ENCODE peak calls at places on chromosomes 6 and 20, in four cellular contexts. X is ascending aorta; G is activated T-cell treated with anti-CD3 and anti-CD28 coated beads, Interleukin-2, amount 50 U/mL, for 72 hours; T is fibroblast of mammary gland. I is an unnamed sample.

GRCh38 chr6:38644951-38645350 is 5.2 kb upstream of the BTBD9 start:
- DNase-seq in X (no peak), G (no peak), T (no peak), I (no peak)

GRCh38 chr6:151004415-151005024 is 139.0 kb downstream of the MTHFD1L start:
- DNase-seq in X (no peak), G (no peak), T (peak; percentile 94), I (no peak)

GRCh38 chr6:90390379-90390778 is 93.7 kb upstream of the BACH2 start:
- DNase-seq in X (no peak), G (no peak), T (no peak), I (no peak)

GRCh38 chr6:148471624-148472494 is 129.2 kb downstream of the SASH1 start:
- DNase-seq in X (no peak), G (no peak), T (no peak), I (no peak)

GRCh38 chr6:132515386-132515785 is 2.5 kb upstream of the STX7 start:
- DNase-seq in X (no peak), G (no peak), T (no peak), I (no peak)

GRCh38 chr20:60921021-60921622 is 330.9 kb upstream of the CDH4 start:
- DNase-seq in X (no peak), G (no peak), T (no peak), I (no peak)

GRCh38 chr6:157233686-157234085 is 89.6 kb downstream of the TMEM242 start:
- DNase-seq in X (no peak), G (no peak), T (no peak), I (no peak)

GRCh38 chr20:22430154-22430745 is 154.1 kb downstream of the FOXA2 start:
- DNase-seq in X (no peak), G (no peak), T (no peak), I (no peak)

GRCh38 chr6:36838896-36839818 is at the start of gene CPNE5:
- DNase-seq in X (no peak), G (peak; percentile 24), T (no peak), I (peak; percentile 13)

GRCh38 chr6:133778414-133778813 is 110.5 kb upstream of the TCF21 start:
- DNase-seq in X (no peak), G (no peak), T (peak; percentile 98), I (no peak)

GRCh38 chr6:95248501-95248900 is 328.8 kb upstream of the MANEA start:
- DNase-seq in X (no peak), G (no peak), T (no peak), I (no peak)

GRCh38 chr20:51735728-51736600 is 32.2 kb downstream of the ATP9A start:
- DNase-seq in X (no peak), G (no peak), T (no peak), I (no peak)

GRCh38 chr6:14398953-14399352 is 281.4 kb downstream of the CD83 start:
- DNase-seq in X (no peak), G (no peak), T (no peak), I (no peak)

GRCh38 chr6:168514216-168514615 is 73.2 kb downstream of the SMOC2 start:
- DNase-seq in X (no peak), G (no peak), T (peak; percentile 58), I (no peak)

GRCh38 chr6:148520109-148520841 is 177.6 kb downstream of the SASH1 start:
- DNase-seq in X (no peak), G (no peak), T (peak; percentile 40), I (no peak)

GRCh38 chr20:22429175-22430153 is 154.9 kb downstream of the FOXA2 start:
- DNase-seq in X (no peak), G (no peak), T (no peak), I (no peak)

GRCh38 chr6:156747715-156748114 is 29.5 kb upstream of the ARID1B start:
- DNase-seq in X (no peak), G (no peak), T (no peak), I (no peak)

GRCh38 chr6:2579241-2579761 is 171.4 kb downstream of the MYLK4 start:
- DNase-seq in X (no peak), G (no peak), T (peak; percentile 49), I (no peak)

GRCh38 chr6:63636516-63636968 is 940 bp downstream of the PHF3 start:
- DNase-seq in X (peak; percentile 18), G (peak; percentile 58), T (peak; percentile 38), I (peak; percentile 54)

GRCh38 chr6:100257661-100258395 is 206.9 kb downstream of the SIM1 start:
- DNase-seq in X (no peak), G (no peak), T (peak; percentile 57), I (no peak)

GRCh38 chr6:3061501-3061941 is 6.8 kb upstream of the RIPK1 start:
- DNase-seq in X (no peak), G (peak; percentile 52), T (peak; percentile 53), I (no peak)

GRCh38 chr6:119672725-119673124 is 323.2 kb upstream of the MAN1A1 start:
- DNase-seq in X (no peak), G (no peak), T (no peak), I (no peak)